ENCODE peak calls at places on chromosomes 16 and 17, in six cellular contexts. R is uterus, B is body of pancreas, U is tibial nerve, C is IMR-90, X is ovary. H is an unnamed sample.

GRCh38 chr17:78745407-78746088 is 36.5 kb downstream of the CYTH1 start:
- DNase-seq in U (peak; percentile 48), B (peak; percentile 45), C (peak; percentile 49), R (no peak), X (no peak), H (no peak)

GRCh38 chr16:73213761-73214480 is 166.0 kb upstream of the ZFHX3 start:
- DNase-seq in R (no peak), C (peak; percentile 31), B (no peak), U (no peak), X (no peak), H (no peak)

GRCh38 chr16:21646091-21646490 is 6.3 kb downstream of the IGSF6 start:
- DNase-seq in U (no peak), C (no peak), R (no peak), X (no peak), B (no peak), H (no peak)

GRCh38 chr16:77541131-77541530 is 106.3 kb upstream of the ADAMTS18 start:
- DNase-seq in B (no peak), X (no peak), U (no peak), R (no peak), C (no peak), H (no peak)

GRCh38 chr17:73833779-73834613 is 189.8 kb upstream of the SDK2 start:
- DNase-seq in R (no peak), C (no peak), B (no peak), X (no peak), U (no peak), H (no peak)

GRCh38 chr17:33233855-33234228 is 59.3 kb downstream of the ASIC2 start:
- DNase-seq in C (no peak), X (peak; percentile 40), B (peak; percentile 23), R (peak; percentile 22), U (no peak), H (no peak)

GRCh38 chr17:80504671-80505413 is 28.4 kb upstream of the NPTX1 start:
- DNase-seq in X (no peak), R (no peak), C (peak; percentile 85), B (peak; percentile 27), U (no peak), H (peak; percentile 54)

GRCh38 chr16:89051521-89052166 is 42.0 kb upstream of the ACSF3 start:
- DNase-seq in C (no peak), B (no peak), X (no peak), R (no peak), U (no peak), H (no peak)

GRCh38 chr16:66014221-66014620 is 352.3 kb upstream of the CDH5 start:
- DNase-seq in C (no peak), X (no peak), U (no peak), R (no peak), B (no peak), H (no peak)

GRCh38 chr16:2700786-2701185 is 18.5 kb downstream of the KCTD5 start:
- DNase-seq in C (no peak), X (no peak), U (no peak), B (no peak), R (no peak), H (no peak)

GRCh38 chr17:39618252-39618913 is 8.4 kb upstream of the PPP1R1B start:
- DNase-seq in B (no peak), U (no peak), X (no peak), R (no peak), C (no peak), H (no peak)

GRCh38 chr17:81342062-81342699 is 47.1 kb upstream of the SLC38A10 start:
- DNase-seq in X (peak; percentile 22), U (no peak), C (no peak), R (no peak), B (no peak), H (no peak)

GRCh38 chr17:48037036-48037881 is at the start of gene COPZ2:
- DNase-seq in U (peak; percentile 65), C (peak; percentile 44), B (peak; percentile 74), R (peak; percentile 61), X (peak; percentile 64), H (no peak)

GRCh38 chr16:67249178-67249759 is 490 bp downstream of the SLC9A5 start:
- DNase-seq in B (no peak), X (peak; percentile 58), C (no peak), U (no peak), R (no peak), H (no peak)

GRCh38 chr16:10606607-10607006 is 26.2 kb upstream of the EMP2 start:
- DNase-seq in B (no peak), X (no peak), R (no peak), C (no peak), U (no peak), H (no peak)

GRCh38 chr17:12918132-12918531 is 99.7 kb downstream of the ELAC2 start:
- DNase-seq in C (no peak), U (no peak), R (no peak), X (no peak), B (no peak), H (peak; percentile 28)

GRCh38 chr17:68443974-68444464 is 13.3 kb downstream of the WIPI1 start:
- DNase-seq in X (no peak), R (no peak), U (no peak), B (no peak), C (no peak), H (no peak)

GRCh38 chr16:83843657-83844056 is 35.9 kb downstream of the HSBP1 start:
- DNase-seq in B (peak; percentile 16), R (no peak), C (no peak), X (no peak), U (no peak), H (no peak)

GRCh38 chr16:89167425-89167941 is 4.1 kb upstream of the CDH15 start:
- DNase-seq in X (peak; percentile 68), U (peak; percentile 70), B (peak; percentile 85), C (peak; percentile 59), R (peak; percentile 50), H (peak; percentile 94)

GRCh38 chr17:79792984-79793923 is 3.6 kb downstream of the CBX8 start:
- DNase-seq in B (no peak), R (no peak), X (peak; percentile 65), C (peak; percentile 92), U (no peak), H (peak; percentile 77)

GRCh38 chr17:80804466-80804865 is 187.2 kb upstream of the CHMP6 start:
- DNase-seq in B (no peak), X (no peak), C (no peak), U (no peak), R (no peak), H (no peak)

GRCh38 chr17:42068979-42069378 is 18.6 kb upstream of the C17orf113 start:
- DNase-seq in B (no peak), C (no peak), X (no peak), R (no peak), U (no peak), H (no peak)
- TF ChIP-seq POLR2A in B (no peak), C (no peak), X (no peak), R (no peak), U (no peak), H (no peak)

DNA sequence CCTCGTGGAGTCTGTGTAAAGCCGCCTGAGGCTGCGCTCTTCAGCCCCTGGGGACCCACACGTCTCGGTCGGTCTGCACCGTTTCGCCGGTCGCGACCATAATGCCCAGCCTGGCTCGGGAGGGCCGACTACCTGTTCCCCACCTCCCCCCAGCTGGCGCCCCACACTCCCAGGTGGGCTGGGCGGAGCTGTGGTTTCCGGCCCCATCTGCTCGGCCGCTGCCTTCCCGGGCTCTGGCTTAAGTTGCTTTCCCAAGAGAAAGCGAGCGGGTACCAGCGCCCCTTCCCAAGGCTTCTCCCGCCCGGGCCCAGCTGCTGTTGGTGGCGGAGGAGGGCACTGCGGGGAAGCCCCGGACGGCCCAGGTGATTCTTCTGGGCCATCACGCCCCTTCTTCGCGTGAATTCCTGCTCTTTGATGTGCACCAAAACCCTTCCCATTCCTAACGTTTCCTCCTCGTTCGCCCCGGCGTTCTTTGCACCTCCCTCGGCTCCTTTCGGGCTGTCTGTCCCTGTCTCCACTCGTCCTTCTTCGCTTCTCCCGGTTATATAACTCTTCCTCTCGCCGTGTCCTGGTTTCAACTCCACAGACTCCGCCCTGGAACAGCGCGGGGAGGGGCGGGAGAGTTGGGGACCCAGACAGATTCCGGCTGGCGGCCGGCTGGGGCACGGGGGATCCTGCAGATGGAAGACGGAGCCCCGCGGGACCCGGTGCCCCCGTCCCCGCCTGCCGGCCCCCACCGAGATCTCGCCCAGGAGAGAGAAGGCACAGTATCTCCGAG is 2.0 kb downstream of the KDM6B start:
- DNase-seq in X (peak; percentile 92), U (peak; percentile 73), C (peak; percentile 58), B (peak; percentile 87), R (peak; percentile 79), H (no peak)
- TF ChIP-seq POLR2A in X (peak; percentile 6), U (peak; percentile 58), C (peak; percentile 91), B (peak; percentile 97), R (peak; percentile 44), H (no peak)

GRCh38 chr17:75856062-75856681 is 1.0 kb upstream of the WBP2 start:
- DNase-seq in X (no peak), C (peak; percentile 31), B (peak; percentile 54), U (peak; percentile 26), R (no peak), H (no peak)

GRCh38 chr17:75854881-75855309 is 240 bp downstream of the WBP2 start:
- DNase-seq in X (no peak), C (no peak), U (no peak), R (no peak), B (no peak), H (no peak)

GRCh38 chr17:75855310-75856061 is at the start of gene WBP2:
- DNase-seq in B (peak; percentile 100), X (peak; percentile 97), C (peak; percentile 100), R (peak; percentile 97), U (peak; percentile 99), H (peak; percentile 97)

GRCh38 chr17:75853410-75853809 is 1.7 kb downstream of the WBP2 start:
- DNase-seq in X (no peak), U (no peak), B (no peak), C (peak; percentile 60), R (no peak), H (no peak)

GRCh38 chr17:75854111-75854748 is 905 bp downstream of the WBP2 start:
- DNase-seq in C (peak; percentile 57), R (no peak), B (peak; percentile 69), U (peak; percentile 42), X (no peak), H (peak; percentile 92)
- TF ChIP-seq POLR2A in C (no peak), R (no peak), B (peak; percentile 75), U (peak; percentile 32), X (no peak), H (no peak)

GRCh38 chr17:35539659-35540026 is 2.2 kb upstream of the SLFN12L start:
- DNase-seq in B (no peak), C (no peak), X (no peak), U (no peak), R (no peak), H (no peak)

GRCh38 chr17:35536664-35537160 is 766 bp downstream of the SLFN12L start:
- DNase-seq in R (no peak), X (no peak), B (no peak), C (no peak), U (no peak), H (no peak)

GRCh38 chr17:35540589-35541404 is 3.3 kb upstream of the SLFN12L start:
- DNase-seq in C (peak; percentile 51), R (no peak), X (no peak), U (peak; percentile 49), B (peak; percentile 69), H (peak; percentile 19)

GRCh38 chr17:35534694-35535093 is 2.8 kb downstream of the SLFN12L start:
- DNase-seq in U (no peak), B (no peak), R (no peak), X (no peak), C (no peak), H (no peak)

GRCh38 chr17:35537569-35538209 is at the start of gene SLFN12L:
- DNase-seq in B (no peak), C (no peak), R (no peak), U (no peak), X (no peak), H (no peak)
- TF ChIP-seq POLR2A in B (no peak), C (no peak), R (no peak), U (no peak), X (no peak), H (no peak)